ENCODE peak calls at places on chromosomes 3 and 15, in four cellular contexts. One of them, this sample, is unnamed.

GRCh38 chr15:88649286-88649733 is 10.5 kb downstream of the ISG20 start:
- DNase-seq in HepG2: peak; percentile 41
- DNase-seq in GM12878: no peak
- DNase-seq in K562: no peak
- DNase-seq in this sample: no peak

GRCh38 chr3:71517206-71517855 is 66.2 kb downstream of the FOXP1 start:
- DNase-seq in HepG2: no peak
- DNase-seq in GM12878: no peak
- DNase-seq in K562: no peak
- DNase-seq in this sample: no peak

GRCh38 chr15:26069204-26069603 is 206.1 kb upstream of the ATP10A start:
- DNase-seq in HepG2: no peak
- DNase-seq in GM12878: no peak
- DNase-seq in K562: no peak
- DNase-seq in this sample: no peak

GRCh38 chr3:85330071-85330470 is 371.3 kb downstream of the CADM2 start:
- DNase-seq in HepG2: no peak
- DNase-seq in GM12878: no peak
- DNase-seq in K562: no peak
- DNase-seq in this sample: no peak

GRCh38 chr3:16290007-16290826 is 25.2 kb downstream of the OXNAD1 start:
- DNase-seq in HepG2: peak; percentile 37
- DNase-seq in GM12878: no peak
- DNase-seq in K562: peak; percentile 48
- DNase-seq in this sample: peak; percentile 36

GRCh38 chr3:40079845-40080240 is 229.7 kb upstream of the EIF1B start:
- DNase-seq in HepG2: no peak
- DNase-seq in GM12878: no peak
- DNase-seq in K562: no peak
- DNase-seq in this sample: no peak

GRCh38 chr15:22979069-22979698 is 984 bp downstream of the CYFIP1 start:
- DNase-seq in HepG2: peak; percentile 36
- DNase-seq in GM12878: no peak
- DNase-seq in K562: peak; percentile 51
- DNase-seq in this sample: peak; percentile 34

GRCh38 chr3:35596611-35597010 is 42.7 kb upstream of the ARPP21 start:
- DNase-seq in HepG2: no peak
- DNase-seq in GM12878: no peak
- DNase-seq in K562: no peak
- DNase-seq in this sample: no peak

GRCh38 chr3:61381745-61382392 is 130.6 kb upstream of the FHIT start:
- DNase-seq in HepG2: peak; percentile 35
- DNase-seq in GM12878: no peak
- DNase-seq in K562: peak; percentile 34
- DNase-seq in this sample: peak; percentile 60

GRCh38 chr3:58824777-58825176 is 158.2 kb upstream of the FAM3D start:
- DNase-seq in HepG2: no peak
- DNase-seq in GM12878: no peak
- DNase-seq in K562: no peak
- DNase-seq in this sample: no peak

GRCh38 chr3:60421749-60422467 is 829.3 kb downstream of the FHIT start:
- DNase-seq in HepG2: no peak
- DNase-seq in GM12878: no peak
- DNase-seq in K562: no peak
- DNase-seq in this sample: no peak

GRCh38 chr3:50570508-50571279 is 1.4 kb downstream of the HEMK1 start:
- DNase-seq in HepG2: no peak
- DNase-seq in GM12878: no peak
- DNase-seq in K562: no peak
- DNase-seq in this sample: no peak

GRCh38 chr15:62962101-62962995 is 80.2 kb upstream of the TPM1 start:
- DNase-seq in HepG2: no peak
- DNase-seq in GM12878: no peak
- DNase-seq in K562: no peak
- DNase-seq in this sample: no peak

GRCh38 chr3:169812844-169813677 is at the start of the genes LRRC34 and LRRIQ4:
- DNase-seq in HepG2: no peak
- DNase-seq in GM12878: peak; percentile 44
- DNase-seq in K562: no peak
- DNase-seq in this sample: peak; percentile 70

GRCh38 chr15:62549345-62549970 is 384.4 kb upstream of the C2CD4B start:
- DNase-seq in HepG2: peak; percentile 40
- DNase-seq in GM12878: no peak
- DNase-seq in K562: peak; percentile 27
- DNase-seq in this sample: peak; percentile 30

GRCh38 chr3:21647961-21648360 is 103.0 kb downstream of the ZNF385D start:
- DNase-seq in HepG2: no peak
- DNase-seq in GM12878: no peak
- DNase-seq in K562: no peak
- DNase-seq in this sample: no peak

GRCh38 chr3:115217678-115218451 is 70.8 kb upstream of the ZBTB20 start:
- DNase-seq in HepG2: peak; percentile 32
- DNase-seq in GM12878: no peak
- DNase-seq in K562: peak; percentile 8
- DNase-seq in this sample: peak; percentile 28

GRCh38 chr3:169215461-169215860 is 448.1 kb downstream of the MECOM start:
- DNase-seq in HepG2: no peak
- DNase-seq in GM12878: no peak
- DNase-seq in K562: no peak
- DNase-seq in this sample: no peak

DNA sequence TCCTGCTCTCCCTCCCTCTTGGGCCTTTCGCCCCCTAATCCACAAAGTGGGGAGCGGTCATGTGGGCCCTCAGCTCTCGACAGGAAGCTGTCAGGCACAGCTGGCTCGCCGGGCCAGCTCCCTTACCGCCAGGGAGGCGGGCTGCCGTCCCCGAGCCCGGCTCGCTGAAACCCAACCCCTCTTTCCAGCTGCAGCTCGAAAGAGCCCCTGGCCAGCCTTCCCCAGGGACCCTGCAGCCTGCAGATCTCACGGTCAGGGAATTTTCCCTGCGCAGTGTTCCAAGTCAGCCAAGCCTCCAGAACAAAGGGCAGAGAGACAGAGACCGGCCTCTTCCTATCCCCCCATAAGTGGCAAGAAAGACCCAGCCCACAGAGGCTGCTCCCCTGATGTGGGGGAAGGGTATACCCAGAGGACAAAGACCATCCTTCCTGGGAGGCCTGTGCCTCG is 32.8 kb downstream of the MAGEF1 start:
- DNase-seq in HepG2: no peak
- DNase-seq in GM12878: no peak
- DNase-seq in K562: no peak
- DNase-seq in this sample: no peak
- TF ChIP-seq BHLHE40 in HepG2: no peak
- TF ChIP-seq BHLHE40 in GM12878: no peak
- TF ChIP-seq BHLHE40 in K562: no peak
- TF ChIP-seq BHLHE40 in this sample: no peak

GRCh38 chr3:9782777-9783176 is 9.5 kb downstream of the TADA3 start:
- DNase-seq in HepG2: no peak
- DNase-seq in GM12878: no peak
- DNase-seq in K562: no peak
- DNase-seq in this sample: no peak
- TF ChIP-seq SP1 in HepG2: no peak
- TF ChIP-seq SP1 in GM12878: no peak
- TF ChIP-seq SP1 in K562: no peak
- TF ChIP-seq SP1 in this sample: no peak

GRCh38 chr3:47578691-47579632 is at the start of gene CSPG5:
- DNase-seq in HepG2: no peak
- DNase-seq in GM12878: no peak
- DNase-seq in K562: peak; percentile 72
- DNase-seq in this sample: peak; percentile 64
- TF ChIP-seq BHLHE40 in HepG2: no peak
- TF ChIP-seq BHLHE40 in GM12878: no peak
- TF ChIP-seq BHLHE40 in K562: no peak
- TF ChIP-seq BHLHE40 in this sample: no peak

GRCh38 chr3:45118615-45119062 is 27.5 kb downstream of the CDCP1 start:
- DNase-seq in HepG2: no peak
- DNase-seq in GM12878: no peak
- DNase-seq in K562: no peak
- DNase-seq in this sample: no peak

GRCh38 chr3:45110185-45110833 is 35.9 kb downstream of the CDCP1 start:
- DNase-seq in HepG2: peak; percentile 53
- DNase-seq in GM12878: no peak
- DNase-seq in K562: no peak
- DNase-seq in this sample: no peak

GRCh38 chr3:45109736-45110135 is 36.4 kb downstream of the CDCP1 start:
- DNase-seq in HepG2: no peak
- DNase-seq in GM12878: no peak
- DNase-seq in K562: no peak
- DNase-seq in this sample: no peak

GRCh38 chr3:45113625-45114050 is 32.5 kb downstream of the CDCP1 start:
- DNase-seq in HepG2: no peak
- DNase-seq in GM12878: no peak
- DNase-seq in K562: no peak
- DNase-seq in this sample: no peak

GRCh38 chr3:45112939-45113338 is 33.2 kb downstream of the CDCP1 start:
- DNase-seq in HepG2: no peak
- DNase-seq in GM12878: no peak
- DNase-seq in K562: no peak
- DNase-seq in this sample: no peak
- TF ChIP-seq SP1 in HepG2: no peak
- TF ChIP-seq SP1 in GM12878: no peak
- TF ChIP-seq SP1 in K562: no peak
- TF ChIP-seq SP1 in this sample: no peak

GRCh38 chr15:78212008-78212407 is 22.4 kb downstream of the ACSBG1 start:
- DNase-seq in HepG2: no peak
- DNase-seq in GM12878: no peak
- DNase-seq in K562: no peak
- DNase-seq in this sample: no peak

GRCh38 chr15:78213425-78213750 is 21.0 kb downstream of the ACSBG1 start:
- DNase-seq in HepG2: no peak
- DNase-seq in GM12878: no peak
- DNase-seq in K562: no peak
- DNase-seq in this sample: no peak

GRCh38 chr15:78211189-78211921 is 23.0 kb downstream of the ACSBG1 start:
- DNase-seq in HepG2: no peak
- DNase-seq in GM12878: no peak
- DNase-seq in K562: peak; percentile 27
- DNase-seq in this sample: no peak

GRCh38 chr15:78213956-78214355 is 20.4 kb downstream of the ACSBG1 start:
- DNase-seq in HepG2: no peak
- DNase-seq in GM12878: no peak
- DNase-seq in K562: no peak
- DNase-seq in this sample: no peak

GRCh38 chr15:78212546-78213424 is 21.6 kb downstream of the ACSBG1 start:
- DNase-seq in HepG2: peak; percentile 23
- DNase-seq in GM12878: no peak
- DNase-seq in K562: peak; percentile 85
- DNase-seq in this sample: peak; percentile 62
- TF ChIP-seq BHLHE40 in HepG2: no peak
- TF ChIP-seq BHLHE40 in GM12878: no peak
- TF ChIP-seq BHLHE40 in K562: no peak
- TF ChIP-seq BHLHE40 in this sample: no peak

GRCh38 chr3:141875893-141876380 is 506 bp upstream of the ATP1B3 start:
- DNase-seq in HepG2: no peak
- DNase-seq in GM12878: no peak
- DNase-seq in K562: peak; percentile 38
- DNase-seq in this sample: peak; percentile 48
- TF ChIP-seq SP1 in HepG2: no peak
- TF ChIP-seq SP1 in GM12878: no peak
- TF ChIP-seq SP1 in K562: peak; percentile 54
- TF ChIP-seq SP1 in this sample: no peak

GRCh38 chr15:40282144-40282869 is 557 bp downstream of the ANKRD63 start:
- DNase-seq in HepG2: peak; percentile 30
- DNase-seq in GM12878: no peak
- DNase-seq in K562: peak; percentile 79
- DNase-seq in this sample: peak; percentile 50
- TF ChIP-seq BHLHE40 in HepG2: no peak
- TF ChIP-seq BHLHE40 in GM12878: no peak
- TF ChIP-seq BHLHE40 in K562: no peak
- TF ChIP-seq BHLHE40 in this sample: no peak

DNA sequence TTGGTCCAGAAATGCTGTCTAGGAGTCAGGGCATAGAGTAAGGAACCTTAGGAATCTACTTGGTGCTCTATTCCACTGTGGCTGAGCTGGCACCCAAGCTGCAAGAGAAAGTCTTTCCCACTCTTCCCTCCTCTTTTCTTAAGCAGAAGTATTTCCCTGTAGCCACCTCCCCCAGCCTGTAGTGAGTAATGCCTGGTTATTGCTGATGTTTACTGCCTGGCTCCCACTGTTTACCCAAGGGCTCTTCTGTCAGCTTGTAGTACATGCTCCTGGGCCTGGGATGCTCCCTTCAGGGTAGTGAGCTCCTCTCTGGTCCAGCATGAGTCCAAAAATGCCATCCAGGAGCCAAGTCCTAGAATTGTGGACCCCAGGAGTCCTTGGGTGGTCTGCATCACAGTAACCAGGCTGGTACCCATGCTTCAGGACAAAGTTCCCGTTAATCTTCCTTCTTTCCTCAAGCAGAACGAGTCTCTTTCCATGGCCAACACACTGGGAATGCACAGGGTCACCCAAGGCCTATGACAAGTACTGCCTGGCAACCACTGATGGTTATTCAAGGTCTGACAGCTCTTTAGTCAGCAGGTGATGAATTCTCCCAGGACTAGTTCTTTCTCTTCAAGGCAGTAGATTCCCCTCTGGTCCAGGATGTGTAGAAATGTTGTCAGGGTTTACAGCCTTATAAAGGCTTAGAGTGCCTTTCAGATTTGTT is 17.6 kb downstream of the GALK2 start:
- DNase-seq in HepG2: no peak
- DNase-seq in GM12878: no peak
- DNase-seq in K562: no peak
- DNase-seq in this sample: no peak
- TF ChIP-seq SP1 in HepG2: no peak
- TF ChIP-seq SP1 in GM12878: no peak
- TF ChIP-seq SP1 in K562: no peak
- TF ChIP-seq SP1 in this sample: no peak

GRCh38 chr15:75508741-75509532 is 57.4 kb upstream of the SIN3A start:
- DNase-seq in HepG2: peak; percentile 23
- DNase-seq in GM12878: no peak
- DNase-seq in K562: peak; percentile 34
- DNase-seq in this sample: peak; percentile 55
- TF ChIP-seq BHLHE40 in HepG2: no peak
- TF ChIP-seq BHLHE40 in GM12878: no peak
- TF ChIP-seq BHLHE40 in K562: no peak
- TF ChIP-seq BHLHE40 in this sample: no peak